ENCODE peak calls at places on chromosomes 13 and 19, in five cellular contexts. K, V, I, R and M are unnamed samples.
A peak's percentile ranks its signal among the peaks of the same experiment; 100 is the strongest.

GRCh38 chr13:97018029-97018819 is 23.9 kb upstream of the OXGR1 start:
- DNase-seq in I (no peak), V (peak; percentile 69), K (no peak), R (peak; percentile 41), M (peak; percentile 61)

GRCh38 chr13:36999054-36999927 is at the start of gene ALG5:
- DNase-seq in K (no peak), I (peak; percentile 78), V (peak; percentile 87), R (peak; percentile 93), M (peak; percentile 84)

GRCh38 chr13:35838356-35838755 is 292.8 kb downstream of the DCLK1 start:
- DNase-seq in V (peak; percentile 87), R (no peak), I (no peak), K (peak; percentile 79), M (peak; percentile 85)

GRCh38 chr19:33350538-33351309 is 22.8 kb upstream of the CEBPG start:
- DNase-seq in I (no peak), V (peak; percentile 35), K (peak; percentile 64), R (no peak), M (peak; percentile 56)

GRCh38 chr13:43058318-43058674 is 34.9 kb downstream of the DNAJC15 start:
- DNase-seq in R (no peak), K (peak; percentile 39), I (no peak), V (peak; percentile 87), M (peak; percentile 62)

GRCh38 chr13:28357846-28358496 is 137.0 kb downstream of the FLT1 start:
- DNase-seq in K (no peak), R (no peak), V (no peak), I (no peak), M (no peak)

GRCh38 chr19:16338470-16339360 is 14.1 kb downstream of the KLF2 start:
- DNase-seq in V (peak; percentile 94), R (no peak), I (peak; percentile 77), K (peak; percentile 88), M (peak; percentile 96)

GRCh38 chr19:29943615-29944014 is 1.6 kb downstream of the URI1 start:
- DNase-seq in R (no peak), I (no peak), K (no peak), V (no peak), M (no peak)

GRCh38 chr13:110499621-110500281 is 61.8 kb downstream of the RAB20 start:
- DNase-seq in K (peak; percentile 85), V (peak; percentile 91), I (peak; percentile 11), R (no peak), M (peak; percentile 50)

GRCh38 chr19:42628411-42629135 is 33.8 kb upstream of the CEACAM8 start:
- DNase-seq in V (no peak), R (no peak), I (no peak), K (no peak), M (no peak)

GRCh38 chr19:2047449-2048103 is 3.5 kb downstream of the MKNK2 start:
- DNase-seq in K (no peak), R (no peak), V (no peak), I (no peak), M (no peak)

GRCh38 chr19:32357720-32358119 is 12.3 kb downstream of the ZNF507 start:
- DNase-seq in R (no peak), K (no peak), I (no peak), V (no peak), M (no peak)

GRCh38 chr13:44004881-44005280 is 125.2 kb downstream of the LACC1 start:
- DNase-seq in V (peak; percentile 84), I (peak; percentile 36), R (no peak), K (peak; percentile 3), M (peak; percentile 80)

GRCh38 chr19:29442910-29443309 is 82.9 kb upstream of the VSTM2B start:
- DNase-seq in R (no peak), V (no peak), I (no peak), K (no peak), M (no peak)

GRCh38 chr19:2721570-2722540 is 683 bp upstream of the DIRAS1 start:
- DNase-seq in I (no peak), V (no peak), R (peak; percentile 30), K (no peak), M (no peak)

GRCh38 chr13:49807681-49808080 is 15.2 kb upstream of the KPNA3 start:
- DNase-seq in I (no peak), K (no peak), V (no peak), R (no peak), M (no peak)

GRCh38 chr13:86757236-86757978 is 913.8 kb upstream of the SLITRK5 start:
- DNase-seq in I (no peak), V (peak; percentile 46), R (no peak), K (no peak), M (no peak)

GRCh38 chr13:33262069-33262487 is 23.5 kb downstream of the STARD13 start:
- DNase-seq in K (no peak), I (no peak), V (no peak), R (no peak), M (peak; percentile 70)

GRCh38 chr13:35472308-35473008 is 4.0 kb downstream of the MAB21L1 start:
- DNase-seq in I (no peak), K (no peak), R (no peak), V (peak; percentile 10), M (no peak)

GRCh38 chr13:98571955-98572662 is 4.8 kb downstream of the STK24 start:
- DNase-seq in R (no peak), K (peak; percentile 68), V (peak; percentile 78), I (no peak), M (peak; percentile 47)

GRCh38 chr13:102141625-102142472 is 260.0 kb downstream of the FGF14 start:
- DNase-seq in I (no peak), V (peak; percentile 46), R (no peak), K (no peak), M (peak; percentile 35)

GRCh38 chr19:11421607-11422098 is 2.5 kb upstream of the RGL3 start:
- DNase-seq in I (no peak), R (peak; percentile 75), V (no peak), K (no peak), M (no peak)

GRCh38 chr19:16521715-16522289 is 20.4 kb downstream of the CHERP start:
- DNase-seq in R (no peak), V (no peak), I (no peak), K (no peak), M (no peak)

GRCh38 chr19:5691205-5691929 is 1.3 kb downstream of the RPL36 start:
- DNase-seq in I (no peak), V (peak; percentile 41), R (no peak), K (no peak), M (peak; percentile 31)

GRCh38 chr13:23378009-23378632 is 55.4 kb downstream of the SACS start:
- DNase-seq in V (peak; percentile 98), R (no peak), I (peak; percentile 97), K (peak; percentile 100), M (peak; percentile 99)

GRCh38 chr19:1773173-1773572 is 19.9 kb downstream of the ONECUT3 start:
- DNase-seq in R (no peak), V (no peak), I (no peak), K (no peak), M (no peak)

GRCh38 chr13:104773775-104774174 is 1707.6 kb upstream of the SLC10A2 start:
- DNase-seq in R (no peak), K (peak; percentile 0), V (peak; percentile 69), I (peak; percentile 79), M (peak; percentile 54)

GRCh38 chr13:113912596-113912995 is 48.7 kb upstream of the GAS6 start:
- DNase-seq in V (no peak), R (no peak), K (no peak), I (no peak), M (no peak)

GRCh38 chr13:99055286-99056073 is 77.6 kb upstream of the DOCK9 start:
- DNase-seq in V (no peak), R (no peak), K (no peak), I (no peak), M (no peak)

GRCh38 chr19:3977242-3978143 is 6.6 kb upstream of the DAPK3 start:
- DNase-seq in R (peak; percentile 8), K (no peak), I (no peak), V (no peak), M (no peak)

GRCh38 chr13:99982741-99983400 is 1.3 kb downstream of the ZIC2 start:
- DNase-seq in I (no peak), K (no peak), V (no peak), R (no peak), M (no peak)

GRCh38 chr13:27679896-27680295 is 58.2 kb downstream of the POLR1D start:
- DNase-seq in V (no peak), R (no peak), K (no peak), I (no peak), M (no peak)